ENCODE peak calls at places on chromosome 16, in five cellular contexts. One of them, this sample, is unnamed.

GRCh38 chr16:84839956-84840355 is 20.2 kb downstream of the CRISPLD2 start:
- DNase-seq in thoracic aorta: no peak
- DNase-seq in endodermal cell: peak; percentile 78
- DNase-seq in GM12864: no peak
- DNase-seq in PC-9: peak; percentile 64
- DNase-seq in this sample: peak; percentile 56

GRCh38 chr16:16067127-16067526 is 117.7 kb downstream of the ABCC1 start:
- DNase-seq in thoracic aorta: peak; percentile 40
- DNase-seq in endodermal cell: no peak
- DNase-seq in GM12864: no peak
- DNase-seq in PC-9: no peak
- DNase-seq in this sample: no peak

GRCh38 chr16:65314246-65315003 is 192.6 kb upstream of the CDH11 start:
- DNase-seq in thoracic aorta: no peak
- DNase-seq in endodermal cell: no peak
- DNase-seq in GM12864: no peak
- DNase-seq in PC-9: no peak
- DNase-seq in this sample: no peak

GRCh38 chr16:12020007-12020406 is 43.5 kb downstream of the SNX29 start:
- DNase-seq in thoracic aorta: no peak
- DNase-seq in endodermal cell: no peak
- DNase-seq in GM12864: peak; percentile 27
- DNase-seq in PC-9: no peak
- DNase-seq in this sample: no peak

GRCh38 chr16:35188288-35189155 is 1729.1 kb downstream of the TP53TG3F start:
- DNase-seq in thoracic aorta: no peak
- DNase-seq in endodermal cell: peak; percentile 47
- DNase-seq in GM12864: no peak
- DNase-seq in PC-9: no peak
- DNase-seq in this sample: no peak

GRCh38 chr16:84999857-85000480 is 11.4 kb downstream of the ZDHHC7 start:
- DNase-seq in thoracic aorta: no peak
- DNase-seq in endodermal cell: no peak
- DNase-seq in GM12864: no peak
- DNase-seq in PC-9: no peak
- DNase-seq in this sample: no peak

GRCh38 chr16:80932725-80933124 is 74.0 kb downstream of the CMC2 start:
- DNase-seq in thoracic aorta: peak; percentile 44
- DNase-seq in endodermal cell: no peak
- DNase-seq in GM12864: no peak
- DNase-seq in PC-9: peak; percentile 55
- DNase-seq in this sample: peak; percentile 38

GRCh38 chr16:2388875-2389433 is 40.3 kb upstream of the CCNF start:
- DNase-seq in thoracic aorta: no peak
- DNase-seq in endodermal cell: no peak
- DNase-seq in GM12864: no peak
- DNase-seq in PC-9: no peak
- DNase-seq in this sample: peak; percentile 35

GRCh38 chr16:9682320-9682719 is 499.9 kb downstream of the GRIN2A start:
- DNase-seq in thoracic aorta: no peak
- DNase-seq in endodermal cell: peak; percentile 57
- DNase-seq in GM12864: no peak
- DNase-seq in PC-9: no peak
- DNase-seq in this sample: no peak

GRCh38 chr16:75446416-75446815 is 13.1 kb upstream of the CFDP1 start:
- DNase-seq in thoracic aorta: no peak
- DNase-seq in endodermal cell: no peak
- DNase-seq in GM12864: no peak
- DNase-seq in PC-9: no peak
- DNase-seq in this sample: no peak

GRCh38 chr16:54633943-54634362 is 296.7 kb upstream of the IRX5 start:
- DNase-seq in thoracic aorta: peak; percentile 35
- DNase-seq in endodermal cell: peak; percentile 75
- DNase-seq in GM12864: no peak
- DNase-seq in PC-9: no peak
- DNase-seq in this sample: no peak

GRCh38 chr16:8623634-8624033 is 2.1 kb downstream of the METTL22 start:
- DNase-seq in thoracic aorta: no peak
- DNase-seq in endodermal cell: no peak
- DNase-seq in GM12864: no peak
- DNase-seq in PC-9: no peak
- DNase-seq in this sample: no peak

GRCh38 chr16:50376997-50377396 is 8.2 kb upstream of the BRD7 start:
- DNase-seq in thoracic aorta: no peak
- DNase-seq in endodermal cell: no peak
- DNase-seq in GM12864: no peak
- DNase-seq in PC-9: no peak
- DNase-seq in this sample: no peak

GRCh38 chr16:89006036-89006752 is 29.2 kb upstream of the CBFA2T3 start:
- DNase-seq in thoracic aorta: no peak
- DNase-seq in endodermal cell: peak; percentile 34
- DNase-seq in GM12864: no peak
- DNase-seq in PC-9: no peak
- DNase-seq in this sample: no peak

GRCh38 chr16:1512174-1512573 is 19.0 kb downstream of the TELO2 start:
- DNase-seq in thoracic aorta: no peak
- DNase-seq in endodermal cell: no peak
- DNase-seq in GM12864: no peak
- DNase-seq in PC-9: no peak
- DNase-seq in this sample: no peak

GRCh38 chr16:17377360-17378324 is 93.1 kb downstream of the XYLT1 start:
- DNase-seq in thoracic aorta: no peak
- DNase-seq in endodermal cell: no peak
- DNase-seq in GM12864: peak; percentile 53
- DNase-seq in PC-9: no peak
- DNase-seq in this sample: no peak

GRCh38 chr16:57239089-57239488 is 6.0 kb upstream of the ARL2BP start:
- DNase-seq in thoracic aorta: no peak
- DNase-seq in endodermal cell: no peak
- DNase-seq in GM12864: no peak
- DNase-seq in PC-9: no peak
- DNase-seq in this sample: no peak

GRCh38 chr16:80463303-80463702 is 77.5 kb upstream of the DYNLRB2 start:
- DNase-seq in thoracic aorta: no peak
- DNase-seq in endodermal cell: no peak
- DNase-seq in GM12864: no peak
- DNase-seq in PC-9: no peak
- DNase-seq in this sample: no peak

GRCh38 chr16:83768976-83769375 is 38.8 kb upstream of the HSBP1 start:
- DNase-seq in thoracic aorta: no peak
- DNase-seq in endodermal cell: no peak
- DNase-seq in GM12864: no peak
- DNase-seq in PC-9: no peak
- DNase-seq in this sample: no peak

GRCh38 chr16:22635801-22636200 is 125.1 kb downstream of the NPIPB5 start:
- DNase-seq in thoracic aorta: no peak
- DNase-seq in endodermal cell: peak; percentile 69
- DNase-seq in GM12864: no peak
- DNase-seq in PC-9: peak; percentile 33
- DNase-seq in this sample: no peak

GRCh38 chr16:89241187-89242003 is 23.9 kb downstream of the ZNF778 start:
- DNase-seq in thoracic aorta: peak; percentile 23
- DNase-seq in endodermal cell: peak; percentile 88
- DNase-seq in GM12864: peak; percentile 70
- DNase-seq in PC-9: peak; percentile 64
- DNase-seq in this sample: peak; percentile 48

GRCh38 chr16:50121721-50122445 is 31.2 kb upstream of the TENT4B start:
- DNase-seq in thoracic aorta: no peak
- DNase-seq in endodermal cell: no peak
- DNase-seq in GM12864: peak; percentile 65
- DNase-seq in PC-9: no peak
- DNase-seq in this sample: no peak

GRCh38 chr16:49332589-49333267 is 40.9 kb upstream of the C16orf78 start:
- DNase-seq in thoracic aorta: no peak
- DNase-seq in endodermal cell: no peak
- DNase-seq in GM12864: no peak
- DNase-seq in PC-9: no peak
- DNase-seq in this sample: no peak

GRCh38 chr16:81646561-81646960 is 132.5 kb upstream of the PLCG2 start:
- DNase-seq in thoracic aorta: no peak
- DNase-seq in endodermal cell: no peak
- DNase-seq in GM12864: no peak
- DNase-seq in PC-9: no peak
- DNase-seq in this sample: peak; percentile 58

GRCh38 chr16:63066552-63066951 is 1030.3 kb upstream of the CDH8 start:
- DNase-seq in thoracic aorta: no peak
- DNase-seq in endodermal cell: no peak
- DNase-seq in GM12864: no peak
- DNase-seq in PC-9: no peak
- DNase-seq in this sample: no peak

GRCh38 chr16:85995591-85996461 is 96.9 kb downstream of the IRF8 start:
- DNase-seq in thoracic aorta: no peak
- DNase-seq in endodermal cell: peak; percentile 30
- DNase-seq in GM12864: no peak
- DNase-seq in PC-9: no peak
- DNase-seq in this sample: no peak

GRCh38 chr16:69921125-69921524 is 30.0 kb upstream of the CLEC18A start:
- DNase-seq in thoracic aorta: no peak
- DNase-seq in endodermal cell: no peak
- DNase-seq in GM12864: no peak
- DNase-seq in PC-9: no peak
- DNase-seq in this sample: peak; percentile 39

GRCh38 chr16:69916445-69916844 is 34.7 kb upstream of the CLEC18A start:
- DNase-seq in thoracic aorta: no peak
- DNase-seq in endodermal cell: no peak
- DNase-seq in GM12864: no peak
- DNase-seq in PC-9: no peak
- DNase-seq in this sample: no peak

GRCh38 chr16:69917311-69917710 is 33.8 kb upstream of the CLEC18A start:
- DNase-seq in thoracic aorta: no peak
- DNase-seq in endodermal cell: no peak
- DNase-seq in GM12864: no peak
- DNase-seq in PC-9: no peak
- DNase-seq in this sample: no peak

GRCh38 chr16:69918241-69918640 is 32.9 kb upstream of the CLEC18A start:
- DNase-seq in thoracic aorta: no peak
- DNase-seq in endodermal cell: no peak
- DNase-seq in GM12864: no peak
- DNase-seq in PC-9: no peak
- DNase-seq in this sample: no peak

GRCh38 chr16:69917739-69918138 is 33.4 kb upstream of the CLEC18A start:
- DNase-seq in thoracic aorta: no peak
- DNase-seq in endodermal cell: peak; percentile 92
- DNase-seq in GM12864: no peak
- DNase-seq in PC-9: peak; percentile 95
- DNase-seq in this sample: peak; percentile 92
- H3K4me3 ChIP-seq in thoracic aorta: peak overlapping the region; percentile 46
- H3K4me3 ChIP-seq in endodermal cell: no peak overlapping the region
- H3K4me3 ChIP-seq in GM12864: no peak overlapping the region
- H3K4me3 ChIP-seq in PC-9: peak overlapping the region; percentile 45
- H3K4me3 ChIP-seq in this sample: no peak overlapping the region

GRCh38 chr16:70438325-70438982 is 446 bp downstream of the ST3GAL2 start:
- DNase-seq in thoracic aorta: no peak
- DNase-seq in endodermal cell: peak; percentile 71
- DNase-seq in GM12864: no peak
- DNase-seq in PC-9: no peak
- DNase-seq in this sample: no peak
- TF ChIP-seq CTCF in thoracic aorta: no peak
- TF ChIP-seq CTCF in endodermal cell: no peak
- TF ChIP-seq CTCF in GM12864: no peak
- TF ChIP-seq CTCF in PC-9: no peak
- TF ChIP-seq CTCF in this sample: no peak

DNA sequence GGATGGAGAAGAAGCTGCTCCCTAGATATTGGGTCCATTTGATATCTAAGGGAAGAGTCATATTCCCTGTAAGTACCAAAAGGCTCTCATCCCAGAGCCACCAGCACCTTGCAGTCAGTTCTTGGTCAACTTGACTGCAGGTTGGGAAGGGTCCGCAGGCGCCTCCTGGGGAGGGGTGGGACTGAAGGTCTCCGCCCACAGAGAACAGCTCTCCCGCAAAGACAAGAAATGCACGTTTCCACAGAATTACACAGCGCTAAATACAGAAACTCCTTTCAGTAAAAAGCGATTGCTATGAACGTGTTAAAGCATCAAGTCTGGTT is 864 bp upstream of the CTCF start:
- DNase-seq in thoracic aorta: no peak
- DNase-seq in endodermal cell: no peak
- DNase-seq in GM12864: no peak
- DNase-seq in PC-9: no peak
- DNase-seq in this sample: no peak
- H3K4me3 ChIP-seq in thoracic aorta: peak overlapping the region; percentile 82
- H3K4me3 ChIP-seq in endodermal cell: peak overlapping the region; percentile 91
- H3K4me3 ChIP-seq in GM12864: peak overlapping the region; percentile 73
- H3K4me3 ChIP-seq in PC-9: peak overlapping the region; percentile 61
- H3K4me3 ChIP-seq in this sample: peak overlapping the region; percentile 87

DNA sequence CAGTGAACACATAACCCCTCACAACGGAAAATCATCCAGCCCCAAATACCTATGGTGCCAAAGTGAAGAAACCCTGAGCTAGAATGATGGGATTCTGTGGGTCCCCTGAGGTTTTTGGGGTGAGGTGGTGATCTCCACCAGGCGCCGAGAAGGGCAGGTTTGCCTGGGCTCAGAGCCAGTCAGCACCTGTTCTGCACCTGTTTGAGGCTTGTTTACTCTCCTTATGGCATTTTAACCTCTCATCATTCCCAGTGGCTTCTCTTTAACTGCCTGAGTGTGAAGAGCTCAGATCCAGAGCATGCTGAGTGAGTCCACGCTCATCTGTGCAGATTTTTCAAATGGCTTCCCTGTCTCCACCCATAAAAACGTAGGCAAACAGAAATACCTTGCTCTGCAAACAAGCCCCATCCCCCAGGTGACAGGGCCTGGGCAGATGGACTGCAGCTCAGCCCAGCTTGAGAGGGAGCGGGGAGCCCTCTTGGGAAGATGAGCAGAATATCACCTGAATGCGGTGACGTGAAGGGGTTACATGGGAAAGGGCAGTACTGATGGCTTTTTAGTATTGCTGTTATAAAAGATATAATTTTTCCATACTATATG is 40.1 kb upstream of the CLEC19A start:
- DNase-seq in thoracic aorta: no peak
- DNase-seq in endodermal cell: no peak
- DNase-seq in GM12864: no peak
- DNase-seq in PC-9: no peak
- DNase-seq in this sample: no peak
- TF ChIP-seq CTCF in thoracic aorta: no peak
- TF ChIP-seq CTCF in endodermal cell: no peak
- TF ChIP-seq CTCF in GM12864: no peak
- TF ChIP-seq CTCF in PC-9: no peak
- TF ChIP-seq CTCF in this sample: no peak

GRCh38 chr16:48235058-48235555 is 9.0 kb upstream of the LONP2 start:
- DNase-seq in thoracic aorta: no peak
- DNase-seq in endodermal cell: no peak
- DNase-seq in GM12864: no peak
- DNase-seq in PC-9: peak; percentile 38
- DNase-seq in this sample: no peak
- H3K4me3 ChIP-seq in thoracic aorta: no peak overlapping the region
- H3K4me3 ChIP-seq in endodermal cell: no peak overlapping the region
- H3K4me3 ChIP-seq in GM12864: no peak overlapping the region
- H3K4me3 ChIP-seq in PC-9: no peak overlapping the region
- H3K4me3 ChIP-seq in this sample: no peak overlapping the region

This sample was measured in astrocyte of the cerebellum.